ENCODE peak calls at places on chromosomes 3 and 15, in five cellular contexts. V, T, L, J and Q are unnamed samples.

GRCh38 chr3:135887220-135887619 is 78.3 kb upstream of the PPP2R3A start:
- DNase-seq in V (no peak), L (peak), T (no peak), J (no peak), Q (no peak)

GRCh38 chr3:12798559-12799179 is 2.2 kb downstream of the CAND2 start:
- DNase-seq in V (peak), L (no peak), J (no peak), T (no peak), Q (no peak)

GRCh38 chr3:54891540-54891897 is 36.3 kb downstream of the LRTM1 start:
- DNase-seq in L (peak), T (no peak), V (peak), J (peak), Q (peak)

GRCh38 chr3:123642182-123642956 is 57.5 kb upstream of the HACD2 start:
- DNase-seq in T (peak), V (peak), L (peak), J (peak), Q (peak)

GRCh38 chr3:156187146-156187769 is 66.9 kb downstream of the KCNAB1 start:
- DNase-seq in J (no peak), L (peak), V (no peak), T (no peak), Q (no peak)

GRCh38 chr15:101027920-101028319 is 108.8 kb downstream of the LRRK1 start:
- DNase-seq in T (no peak), J (no peak), L (no peak), V (no peak), Q (no peak)

GRCh38 chr3:167406876-167407492 is 26.9 kb upstream of the ZBBX start:
- DNase-seq in T (peak), V (peak), L (peak), J (peak), Q (peak)

GRCh38 chr3:41417574-41417973 is 218.3 kb downstream of the CTNNB1 start:
- DNase-seq in V (no peak), T (no peak), L (no peak), J (no peak), Q (no peak)

GRCh38 chr15:69668049-69668705 is 215.6 kb downstream of the RPLP1 start:
- DNase-seq in J (no peak), V (no peak), T (no peak), L (no peak), Q (no peak)

GRCh38 chr15:64117759-64118487 is 22.1 kb downstream of the SNX1 start:
- DNase-seq in L (no peak), V (no peak), J (no peak), T (no peak), Q (no peak)

GRCh38 chr15:99999282-100000070 is 266.2 kb upstream of the LYSMD4 start:
- DNase-seq in J (no peak), T (no peak), V (no peak), L (no peak), Q (no peak)

GRCh38 chr3:13888576-13888975 is 8.7 kb upstream of the WNT7A start:
- DNase-seq in L (no peak), T (no peak), V (no peak), J (no peak), Q (no peak)

GRCh38 chr3:152196782-152197181 is 71.9 kb upstream of the MBNL1 start:
- DNase-seq in T (no peak), L (no peak), V (no peak), J (no peak), Q (no peak)

GRCh38 chr3:133075027-133075426 is 36.8 kb downstream of the TMEM108 start:
- DNase-seq in L (no peak), V (no peak), J (no peak), T (no peak), Q (no peak)

GRCh38 chr3:172653004-172653403 is 57.9 kb downstream of the NCEH1 start:
- DNase-seq in V (no peak), L (no peak), T (no peak), J (no peak), Q (no peak)

GRCh38 chr3:107943350-107943749 is 147.5 kb downstream of the CD47 start:
- DNase-seq in V (no peak), T (no peak), L (no peak), J (no peak), Q (no peak)

GRCh38 chr15:67105991-67106763 is 40.8 kb downstream of the SMAD3 start:
- DNase-seq in J (no peak), T (no peak), V (no peak), L (no peak), Q (no peak)

GRCh38 chr3:67706934-67707333 is 52.5 kb upstream of the SUCLG2 start:
- DNase-seq in V (no peak), T (no peak), L (no peak), J (no peak), Q (no peak)